ENCODE peak calls at places on chromosomes 5 and 9, in six cellular contexts. N is stimulated activated CD4-positive, alpha-beta T cell treated with anti-CD3 and anti-CD28 coated beads, TNF-alpha, amount 100 ng/mL, for 24 hours; Q is AG10803; Y is NCI-H2107; E is GM03348; R is stimulated activated CD8-positive, alpha-beta memory T cell treated with anti-CD3 and anti-CD28 coated beads, Interleukin-4, amount 100 ng/mL, for 4 hours. K is an unnamed sample.

GRCh38 chr5:54285573-54286124 is 24.7 kb downstream of the ARL15 start:
- DNase-seq in Y (no peak), Q (no peak), R (no peak), N (no peak), E (no peak), K (no peak)

GRCh38 chr5:108315829-108316228 is 66.1 kb downstream of the FBXL17 start:
- DNase-seq in Q (peak), E (no peak), N (no peak), Y (no peak), R (no peak), K (no peak)

GRCh38 chr5:160188151-160188967 is 40.9 kb upstream of the FABP6 start:
- DNase-seq in Y (no peak), E (peak), Q (peak), R (no peak), N (no peak), K (no peak)

GRCh38 chr9:38172601-38173000 is 103.6 kb upstream of the SHB start:
- DNase-seq in Q (no peak), R (no peak), Y (no peak), N (no peak), E (no peak), K (no peak)

GRCh38 chr5:169344629-169345028 is 43.7 kb upstream of the SLIT3 start:
- DNase-seq in Q (peak), N (no peak), R (no peak), E (peak), Y (no peak), K (no peak)

GRCh38 chr9:98678244-98678842 is 30.4 kb downstream of the GABBR2 start:
- DNase-seq in N (no peak), R (no peak), Y (no peak), Q (no peak), E (no peak), K (no peak)

GRCh38 chr5:65539827-65540226 is 23.1 kb downstream of the CENPK start:
- DNase-seq in Q (no peak), R (no peak), E (no peak), Y (no peak), N (no peak), K (no peak)

GRCh38 chr9:1044643-1045042 is 5.5 kb upstream of the DMRT2 start:
- DNase-seq in R (no peak), E (no peak), Q (peak), Y (no peak), N (no peak), K (no peak)

GRCh38 chr9:36045610-36046009 is 8.9 kb downstream of the RECK start:
- DNase-seq in R (no peak), N (no peak), E (no peak), Y (no peak), Q (peak), K (no peak)

K was measured in brain pericyte.